ENCODE peak calls at places on chromosomes 13 and 19, in four cellular contexts. V is prostate gland, P is breast epithelium, D is HCT116. S is an unnamed sample.

GRCh38 chr13:102726430-102726829 is 31.6 kb upstream of the METTL21C start:
- DNase-seq in V (no peak), P (no peak), D (no peak), S (no peak)

GRCh38 chr19:6610934-6611370 is 20.0 kb upstream of the CD70 start:
- DNase-seq in V (no peak), P (no peak), D (peak; percentile 40), S (no peak)

GRCh38 chr13:21813110-21813509 is 142.2 kb downstream of the FGF9 start:
- DNase-seq in V (no peak), P (no peak), D (no peak), S (no peak)

GRCh38 chr19:38144667-38145066 is 79.4 kb downstream of the DPF1 start:
- DNase-seq in V (no peak), P (no peak), D (no peak), S (no peak)

GRCh38 chr13:103255587-103256301 is 189.5 kb upstream of the SLC10A2 start:
- DNase-seq in V (no peak), P (no peak), D (no peak), S (no peak)

GRCh38 chr19:7505682-7506384 is 10.1 kb upstream of the ZNF358 start:
- DNase-seq in V (no peak), P (no peak), D (no peak), S (no peak)

GRCh38 chr19:55467236-55468053 is 2.9 kb upstream of the C19orf85 start:
- DNase-seq in V (peak; percentile 27), P (no peak), D (no peak), S (peak; percentile 63)

GRCh38 chr13:27211771-27212364 is 39.5 kb upstream of the RPL21 start:
- DNase-seq in V (no peak), P (no peak), D (peak; percentile 32), S (no peak)

GRCh38 chr13:111911754-111912452 is 155.0 kb upstream of the SOX1 start:
- DNase-seq in V (no peak), P (peak; percentile 7), D (no peak), S (peak; percentile 21)

GRCh38 chr13:27810461-27810860 is 18.2 kb downstream of the GSX1 start:
- DNase-seq in V (no peak), P (no peak), D (no peak), S (no peak)

GRCh38 chr19:6765738-6766356 is 1.4 kb downstream of the SH2D3A start:
- DNase-seq in V (peak; percentile 96), P (peak; percentile 97), D (peak; percentile 82), S (peak; percentile 92)

GRCh38 chr13:36362251-36362650 is 16.1 kb upstream of the SPART start:
- DNase-seq in V (no peak), P (no peak), D (no peak), S (no peak)

GRCh38 chr19:18503971-18504885 is 17.6 kb downstream of the ELL start:
- DNase-seq in V (no peak), P (no peak), D (no peak), S (no peak)

GRCh38 chr19:48713864-48714755 is 5.4 kb downstream of the MAMSTR start:
- DNase-seq in V (peak; percentile 99), P (peak; percentile 99), D (peak; percentile 99), S (peak; percentile 98)

GRCh38 chr13:24680258-24680920 is at the start of gene ATP12A:
- DNase-seq in V (peak; percentile 17), P (no peak), D (no peak), S (no peak)

GRCh38 chr19:38227272-38228004 is 3.4 kb upstream of the DPF1 start:
- DNase-seq in V (no peak), P (no peak), D (no peak), S (no peak)

GRCh38 chr19:4758082-4758481 is 33.5 kb upstream of the FEM1A start:
- DNase-seq in V (no peak), P (no peak), D (no peak), S (no peak)

GRCh38 chr19:19062454-19063182 is 1.2 kb upstream of the SLC25A42 start:
- DNase-seq in V (no peak), P (no peak), D (no peak), S (no peak)

GRCh38 chr13:101455863-101456262 is 3.4 kb downstream of the ITGBL1 start:
- DNase-seq in V (no peak), P (no peak), D (no peak), S (no peak)

GRCh38 chr13:41791056-41791455 is 169.9 kb downstream of the VWA8 start:
- DNase-seq in V (no peak), P (no peak), D (no peak), S (no peak)

GRCh38 chr13:59914556-59914955 is 249.2 kb downstream of the DIAPH3 start:
- DNase-seq in V (no peak), P (no peak), D (no peak), S (no peak)

GRCh38 chr13:62014299-62014698 is 598.6 kb upstream of the PCDH20 start:
- DNase-seq in V (no peak), P (no peak), D (peak; percentile 24), S (no peak)

GRCh38 chr19:44883962-44884361 is 7.1 kb upstream of the TOMM40 start:
- DNase-seq in V (no peak), P (no peak), D (no peak), S (no peak)

GRCh38 chr13:109158383-109158782 is 529.0 kb downstream of the MYO16 start:
- DNase-seq in V (no peak), P (no peak), D (no peak), S (no peak)

GRCh38 chr13:49373699-49374098 is 70.2 kb downstream of the CAB39L start:
- DNase-seq in V (no peak), P (no peak), D (no peak), S (no peak)

GRCh38 chr19:48568345-48568886 is 16.4 kb downstream of the SULT2B1 start:
- DNase-seq in V (peak; percentile 96), P (peak; percentile 91), D (peak; percentile 83), S (peak; percentile 87)

DNA sequence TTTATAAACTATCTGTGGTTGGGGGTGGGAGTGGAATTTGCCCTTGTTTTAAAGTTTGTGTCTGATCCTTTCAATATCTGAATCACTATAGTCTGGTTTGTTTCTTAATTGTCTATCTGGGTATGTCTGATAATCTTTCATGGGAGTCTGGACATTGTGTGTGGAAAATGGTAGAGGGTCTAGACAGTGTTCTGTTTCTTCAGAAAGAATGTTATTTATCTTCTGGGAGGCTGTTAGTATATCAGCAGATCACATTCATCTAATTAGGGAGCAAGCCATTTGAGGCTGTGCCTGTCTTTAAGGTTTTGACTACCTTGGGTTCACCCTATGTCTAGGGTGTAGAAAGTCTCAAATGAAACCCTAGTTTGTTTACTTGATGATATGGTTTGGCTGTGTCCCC is 110.5 kb downstream of the NDFIP2 start:
- DNase-seq in V (no peak), P (no peak), D (no peak), S (no peak)
- H3K4me1 ChIP-seq in V (no peaks in the 10 kb centered on the region), P (no peaks in the 10 kb centered on the region), D (no peaks in the 10 kb centered on the region), S (no peaks in the 10 kb centered on the region)

GRCh38 chr19:868458-869244 is 9.2 kb downstream of the CFD start:
- DNase-seq in V (no peak), P (no peak), D (no peak), S (no peak)

GRCh38 chr19:869245-870177 is 10.0 kb downstream of the CFD start:
- DNase-seq in V (no peak), P (no peak), D (peak; percentile 63), S (no peak)

GRCh38 chr19:866769-867300 is 7.4 kb downstream of the CFD start:
- DNase-seq in V (no peak), P (no peak), D (no peak), S (no peak)

GRCh38 chr19:867855-868457 is 8.5 kb downstream of the CFD start:
- DNase-seq in V (no peak), P (no peak), D (no peak), S (no peak)

DNA sequence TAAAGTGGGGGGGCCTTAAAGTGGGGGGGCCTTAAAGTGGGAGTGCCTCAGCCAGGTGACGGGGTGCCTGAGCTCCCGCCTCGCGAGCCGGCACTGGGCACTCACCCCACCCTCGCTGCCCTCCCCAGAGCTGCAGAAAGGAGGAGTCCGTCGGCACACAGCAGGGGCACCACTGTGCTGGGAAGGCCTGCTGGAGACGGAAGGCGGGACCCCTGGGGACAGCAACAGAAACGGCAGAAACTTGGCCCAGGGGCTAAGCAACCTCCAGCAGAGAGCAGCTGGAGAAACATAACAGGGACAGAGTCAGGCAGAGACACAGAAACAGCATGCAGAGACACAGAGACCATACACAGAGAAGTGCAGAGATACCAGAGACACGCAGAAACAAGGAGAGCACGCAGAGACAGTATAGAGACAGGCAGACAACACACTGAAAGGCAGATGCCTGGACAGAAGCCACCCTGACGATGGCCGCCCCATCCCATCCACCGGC is 7.9 kb downstream of the CFD start:
- DNase-seq in V (no peak), P (no peak), D (no peak), S (no peak)
- H3K27me3 ChIP-seq in V (no peaks in the 10 kb centered on the region), P (no peaks in the 10 kb centered on the region), D (no peaks in the 10 kb centered on the region), S (no peaks in the 10 kb centered on the region)

GRCh38 chr13:99304541-99304940 is 2.7 kb downstream of the GPR183 start:
- DNase-seq in V (no peak), P (no peak), D (no peak), S (no peak)

GRCh38 chr13:99307648-99308339 is 595 bp upstream of the GPR183 start:
- DNase-seq in V (no peak), P (no peak), D (no peak), S (peak; percentile 74)

GRCh38 chr13:99308481-99309087 is 1.4 kb upstream of the GPR183 start:
- DNase-seq in V (no peak), P (no peak), D (no peak), S (no peak)

GRCh38 chr13:99305180-99305965 is 1.8 kb downstream of the GPR183 start:
- DNase-seq in V (no peak), P (no peak), D (no peak), S (no peak)

DNA sequence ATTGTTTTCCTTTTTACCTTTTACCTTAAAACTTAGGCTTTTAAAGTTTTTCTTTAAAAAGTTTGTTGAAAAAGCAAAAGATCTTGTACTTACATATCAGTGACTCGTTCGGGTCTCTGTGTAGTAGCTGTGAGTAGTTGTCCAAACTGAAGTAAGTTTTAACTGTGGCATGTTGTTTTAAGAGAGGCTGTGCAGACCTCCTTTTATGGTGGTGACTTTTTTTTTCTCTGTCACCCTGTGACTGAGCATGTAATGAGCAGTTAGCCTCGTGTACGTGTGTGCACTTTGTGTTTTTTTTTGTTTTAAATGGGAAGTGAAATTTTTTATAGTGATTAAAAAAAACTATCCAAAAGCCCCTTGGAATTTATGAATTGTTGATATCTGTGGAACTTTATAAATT is at the start of gene GPR183:
- DNase-seq in V (no peak), P (no peak), D (no peak), S (no peak)
- H3K4me3 ChIP-seq in V (peak within 1 kb of the TSS; percentile 4), P (peak within 1 kb of the TSS; percentile 27), D (no peak within 1 kb of the TSS), S (no peak within 1 kb of the TSS)

GRCh38 chr19:11267316-11268085 is 5.2 kb upstream of the DOCK6 start:
- DNase-seq in V (no peak), P (no peak), D (no peak), S (no peak)

GRCh38 chr19:11263726-11264125 is 1.4 kb upstream of the DOCK6 start:
- DNase-seq in V (no peak), P (no peak), D (no peak), S (no peak)

GRCh38 chr19:11265177-11265784 is 3.0 kb upstream of the DOCK6 start:
- DNase-seq in V (no peak), P (no peak), D (no peak), S (no peak)

GRCh38 chr19:11264452-11265176 is 2.3 kb upstream of the DOCK6 start:
- DNase-seq in V (peak; percentile 23), P (peak; percentile 75), D (no peak), S (peak; percentile 89)

DNA sequence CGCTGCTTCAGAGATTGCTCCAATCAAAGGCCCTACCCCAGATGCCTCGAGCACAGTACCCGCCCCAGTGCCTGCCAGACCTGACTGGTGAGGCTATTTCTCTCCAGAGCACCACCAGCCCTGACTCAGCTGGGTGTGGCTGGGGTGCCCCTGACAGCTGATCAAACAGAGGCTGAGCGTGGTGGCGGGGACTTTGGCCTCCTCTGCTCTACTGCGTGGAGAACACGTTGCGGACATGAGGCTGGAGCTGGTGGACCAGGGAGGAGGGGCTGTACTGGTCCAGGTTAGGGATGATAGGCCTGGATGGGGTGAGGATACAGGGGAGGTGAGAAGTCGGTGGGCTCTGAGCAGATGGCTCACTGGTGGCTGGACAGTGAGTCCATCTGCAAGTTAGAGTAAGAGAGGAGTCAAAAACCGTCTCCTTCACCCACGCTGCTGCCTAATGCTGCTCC is 3.5 kb upstream of the DOCK6 start:
- DNase-seq in V (peak; percentile 66), P (no peak), D (peak; percentile 56), S (no peak)
- H3K4me1 ChIP-seq in V (no peaks in the 10 kb centered on the region), P (no peaks in the 10 kb centered on the region), D (peaks cover 42% of the 10 kb centered on the region), S (peaks cover 3% of the 10 kb centered on the region)

S was measured in lung.